ENCODE peak calls at places on chromosomes 11 and 22, in nine cellular contexts. One of them, this sample, is unnamed.
A peak's percentile ranks its signal among the peaks of the same experiment; 100 is the strongest.

GRCh38 chr22:35514366-35514765 is 26.3 kb upstream of the RASD2 start:
- DNase-seq in endothelial cell: no peak
- DNase-seq in upper lobe of right lung: no peak
- DNase-seq in GM13977: no peak
- DNase-seq in neural crest cell: no peak
- DNase-seq in CD8-positive, alpha-beta T cell: no peak
- DNase-seq in tibial nerve: no peak
- DNase-seq in H9: no peak
- DNase-seq in foreskin keratinocyte: peak; percentile 63
- DNase-seq in this sample: no peak

GRCh38 chr11:112023104-112023503 is 2.1 kb upstream of the DLAT start:
- DNase-seq in GM13977: no peak
- DNase-seq in neural crest cell: no peak
- DNase-seq in foreskin keratinocyte: no peak
- DNase-seq in upper lobe of right lung: no peak
- DNase-seq in CD8-positive, alpha-beta T cell: no peak
- DNase-seq in endothelial cell: no peak
- DNase-seq in H9: no peak
- DNase-seq in tibial nerve: no peak
- DNase-seq in this sample: no peak

GRCh38 chr11:13316528-13316961 is 39.0 kb downstream of the BMAL1 start:
- DNase-seq in upper lobe of right lung: peak; percentile 77
- DNase-seq in H9: no peak
- DNase-seq in GM13977: no peak
- DNase-seq in neural crest cell: no peak
- DNase-seq in endothelial cell: no peak
- DNase-seq in tibial nerve: no peak
- DNase-seq in foreskin keratinocyte: peak; percentile 59
- DNase-seq in CD8-positive, alpha-beta T cell: no peak
- DNase-seq in this sample: no peak

GRCh38 chr11:97079244-97079643 is 689.4 kb downstream of the JRKL start:
- DNase-seq in CD8-positive, alpha-beta T cell: no peak
- DNase-seq in GM13977: peak; percentile 34
- DNase-seq in neural crest cell: no peak
- DNase-seq in endothelial cell: no peak
- DNase-seq in H9: no peak
- DNase-seq in foreskin keratinocyte: no peak
- DNase-seq in tibial nerve: no peak
- DNase-seq in upper lobe of right lung: no peak
- DNase-seq in this sample: no peak

GRCh38 chr11:115316682-115317081 is 187.5 kb downstream of the CADM1 start:
- DNase-seq in GM13977: no peak
- DNase-seq in neural crest cell: no peak
- DNase-seq in H9: no peak
- DNase-seq in endothelial cell: no peak
- DNase-seq in tibial nerve: no peak
- DNase-seq in CD8-positive, alpha-beta T cell: no peak
- DNase-seq in upper lobe of right lung: no peak
- DNase-seq in foreskin keratinocyte: no peak
- DNase-seq in this sample: no peak

GRCh38 chr11:11389238-11389637 is 36.2 kb upstream of the CSNK2A3 start:
- DNase-seq in foreskin keratinocyte: no peak
- DNase-seq in upper lobe of right lung: no peak
- DNase-seq in tibial nerve: no peak
- DNase-seq in CD8-positive, alpha-beta T cell: no peak
- DNase-seq in H9: no peak
- DNase-seq in neural crest cell: no peak
- DNase-seq in endothelial cell: no peak
- DNase-seq in GM13977: no peak
- DNase-seq in this sample: no peak

GRCh38 chr22:21641417-21641794 is 696 bp upstream of the SDF2L1 start:
- DNase-seq in neural crest cell: peak; percentile 57
- DNase-seq in upper lobe of right lung: peak; percentile 79
- DNase-seq in H9: peak; percentile 60
- DNase-seq in tibial nerve: peak; percentile 43
- DNase-seq in CD8-positive, alpha-beta T cell: no peak
- DNase-seq in foreskin keratinocyte: no peak
- DNase-seq in GM13977: peak; percentile 56
- DNase-seq in endothelial cell: peak; percentile 59
- DNase-seq in this sample: no peak

GRCh38 chr11:13784441-13784840 is 116.0 kb downstream of the FAR1 start:
- DNase-seq in neural crest cell: no peak
- DNase-seq in endothelial cell: no peak
- DNase-seq in CD8-positive, alpha-beta T cell: no peak
- DNase-seq in upper lobe of right lung: no peak
- DNase-seq in GM13977: no peak
- DNase-seq in foreskin keratinocyte: no peak
- DNase-seq in H9: no peak
- DNase-seq in tibial nerve: no peak
- DNase-seq in this sample: no peak

GRCh38 chr11:22471405-22471804 is 133.2 kb downstream of the SLC17A6 start:
- DNase-seq in upper lobe of right lung: no peak
- DNase-seq in neural crest cell: no peak
- DNase-seq in foreskin keratinocyte: no peak
- DNase-seq in H9: no peak
- DNase-seq in endothelial cell: no peak
- DNase-seq in CD8-positive, alpha-beta T cell: no peak
- DNase-seq in tibial nerve: no peak
- DNase-seq in GM13977: no peak
- DNase-seq in this sample: no peak

GRCh38 chr11:22476589-22476988 is 138.4 kb downstream of the SLC17A6 start:
- DNase-seq in CD8-positive, alpha-beta T cell: no peak
- DNase-seq in endothelial cell: no peak
- DNase-seq in upper lobe of right lung: no peak
- DNase-seq in foreskin keratinocyte: no peak
- DNase-seq in H9: no peak
- DNase-seq in neural crest cell: no peak
- DNase-seq in GM13977: no peak
- DNase-seq in tibial nerve: no peak
- DNase-seq in this sample: no peak

GRCh38 chr11:22474621-22475020 is 136.4 kb downstream of the SLC17A6 start:
- DNase-seq in H9: no peak
- DNase-seq in neural crest cell: no peak
- DNase-seq in endothelial cell: no peak
- DNase-seq in CD8-positive, alpha-beta T cell: no peak
- DNase-seq in upper lobe of right lung: no peak
- DNase-seq in foreskin keratinocyte: no peak
- DNase-seq in tibial nerve: no peak
- DNase-seq in GM13977: no peak
- DNase-seq in this sample: no peak

GRCh38 chr11:22467741-22468140 is 129.6 kb downstream of the SLC17A6 start:
- DNase-seq in GM13977: no peak
- DNase-seq in tibial nerve: no peak
- DNase-seq in CD8-positive, alpha-beta T cell: no peak
- DNase-seq in upper lobe of right lung: no peak
- DNase-seq in endothelial cell: no peak
- DNase-seq in neural crest cell: no peak
- DNase-seq in H9: no peak
- DNase-seq in foreskin keratinocyte: no peak
- DNase-seq in this sample: no peak

DNA sequence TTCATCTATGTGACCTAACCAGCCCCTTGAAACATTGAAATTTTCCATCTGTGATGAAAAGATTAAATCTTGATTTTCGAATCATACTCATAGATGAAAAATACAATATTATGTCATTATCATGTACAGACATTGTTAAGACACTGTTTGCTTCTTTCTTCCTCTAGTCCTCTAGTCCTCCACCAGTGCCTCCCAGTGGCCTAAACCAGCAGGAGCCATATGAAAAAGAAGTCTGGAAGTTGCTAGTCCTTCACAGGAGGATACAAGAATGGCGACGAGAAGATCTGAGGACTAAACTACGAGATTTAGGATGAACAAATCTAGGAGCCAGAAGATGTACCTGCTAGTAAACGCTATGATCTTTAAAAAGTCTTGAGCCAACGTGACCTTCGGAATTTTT is 134.1 kb downstream of the SLC17A6 start:
- DNase-seq in tibial nerve: no peak
- DNase-seq in GM13977: no peak
- DNase-seq in H9: peak; percentile 32
- DNase-seq in upper lobe of right lung: no peak
- DNase-seq in endothelial cell: peak; percentile 8
- DNase-seq in neural crest cell: no peak
- DNase-seq in foreskin keratinocyte: no peak
- DNase-seq in CD8-positive, alpha-beta T cell: no peak
- DNase-seq in this sample: no peak
- TF ChIP-seq CTCF in tibial nerve: no peak
- TF ChIP-seq CTCF in GM13977: no peak
- TF ChIP-seq CTCF in H9: peak; percentile 53
- TF ChIP-seq CTCF in upper lobe of right lung: no peak
- TF ChIP-seq CTCF in endothelial cell: no peak
- TF ChIP-seq CTCF in neural crest cell: no peak
- TF ChIP-seq CTCF in foreskin keratinocyte: peak; percentile 54
- TF ChIP-seq CTCF in CD8-positive, alpha-beta T cell: no peak
- TF ChIP-seq CTCF in this sample: no peak

GRCh38 chr11:117989351-117990102 is 3.3 kb downstream of the IL10RA start:
- DNase-seq in neural crest cell: no peak
- DNase-seq in endothelial cell: no peak
- DNase-seq in GM13977: no peak
- DNase-seq in foreskin keratinocyte: no peak
- DNase-seq in upper lobe of right lung: no peak
- DNase-seq in CD8-positive, alpha-beta T cell: no peak
- DNase-seq in tibial nerve: peak; percentile 32
- DNase-seq in H9: no peak
- DNase-seq in this sample: no peak

GRCh38 chr11:117984471-117984870 is 1.7 kb upstream of the IL10RA start:
- DNase-seq in H9: no peak
- DNase-seq in endothelial cell: no peak
- DNase-seq in neural crest cell: no peak
- DNase-seq in GM13977: no peak
- DNase-seq in CD8-positive, alpha-beta T cell: no peak
- DNase-seq in tibial nerve: no peak
- DNase-seq in upper lobe of right lung: no peak
- DNase-seq in foreskin keratinocyte: no peak
- DNase-seq in this sample: no peak

GRCh38 chr11:117983163-117983475 is 3.1 kb upstream of the IL10RA start:
- DNase-seq in GM13977: no peak
- DNase-seq in endothelial cell: no peak
- DNase-seq in foreskin keratinocyte: no peak
- DNase-seq in H9: peak; percentile 18
- DNase-seq in neural crest cell: no peak
- DNase-seq in upper lobe of right lung: no peak
- DNase-seq in tibial nerve: no peak
- DNase-seq in CD8-positive, alpha-beta T cell: no peak
- DNase-seq in this sample: no peak

GRCh38 chr11:117986981-117987495 is 844 bp downstream of the IL10RA start:
- DNase-seq in GM13977: peak; percentile 88
- DNase-seq in endothelial cell: no peak
- DNase-seq in neural crest cell: no peak
- DNase-seq in CD8-positive, alpha-beta T cell: peak; percentile 63
- DNase-seq in upper lobe of right lung: no peak
- DNase-seq in tibial nerve: no peak
- DNase-seq in foreskin keratinocyte: no peak
- DNase-seq in H9: no peak
- DNase-seq in this sample: peak; percentile 39

DNA sequence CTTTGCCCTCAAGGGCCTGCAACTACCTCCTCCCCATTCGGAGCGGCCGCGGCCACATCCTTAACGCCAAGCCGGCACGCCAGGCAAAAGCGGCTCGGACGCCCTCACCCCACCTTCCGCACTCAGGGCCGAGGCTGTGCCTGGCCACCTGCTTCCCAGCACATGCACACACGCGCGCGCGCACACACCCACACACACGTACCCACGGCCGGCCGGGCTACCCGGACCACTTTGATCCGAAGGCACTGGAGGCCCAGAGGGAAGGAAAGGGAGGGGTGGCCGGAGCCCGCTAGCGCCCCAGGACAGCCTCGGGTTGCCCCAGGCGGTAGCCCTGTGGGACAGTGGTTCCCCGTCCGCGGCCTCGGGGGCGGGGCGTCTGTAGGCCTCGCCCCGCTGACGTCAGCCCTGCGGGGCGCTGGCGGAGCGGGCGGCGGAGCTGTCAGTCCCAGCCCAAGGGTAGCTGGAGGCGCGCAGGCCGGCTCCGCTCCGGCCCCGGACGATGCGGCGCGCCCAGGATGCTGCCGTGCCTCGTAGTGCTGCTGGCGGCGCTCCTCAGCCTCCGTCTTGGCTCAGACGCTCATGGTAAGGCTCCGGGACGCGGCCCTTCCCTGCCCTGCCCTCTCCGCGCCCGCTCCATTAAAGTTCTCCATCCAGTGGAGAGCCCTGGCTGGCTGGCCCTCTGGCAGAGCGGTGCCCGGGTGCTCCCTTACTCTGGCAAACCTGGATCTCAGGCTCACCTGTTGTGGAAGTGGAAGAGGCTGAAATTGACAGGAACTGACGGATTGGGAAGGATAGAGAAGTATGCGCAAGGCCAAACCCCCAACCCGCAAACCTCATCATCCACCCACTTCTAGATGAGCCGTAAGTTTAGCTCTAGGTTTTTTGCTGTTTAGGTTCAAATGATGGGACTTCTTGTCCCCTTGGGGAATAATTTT is at the start of gene IL10RA:
- DNase-seq in tibial nerve: peak; percentile 32
- DNase-seq in CD8-positive, alpha-beta T cell: peak; percentile 80
- DNase-seq in H9: peak; percentile 92
- DNase-seq in endothelial cell: peak; percentile 76
- DNase-seq in upper lobe of right lung: peak; percentile 94
- DNase-seq in neural crest cell: peak; percentile 70
- DNase-seq in GM13977: peak; percentile 96
- DNase-seq in foreskin keratinocyte: peak; percentile 48
- DNase-seq in this sample: peak; percentile 92
- TF ChIP-seq CTCF in tibial nerve: no peak
- TF ChIP-seq CTCF in CD8-positive, alpha-beta T cell: no peak
- TF ChIP-seq CTCF in H9: no peak
- TF ChIP-seq CTCF in endothelial cell: no peak
- TF ChIP-seq CTCF in upper lobe of right lung: no peak
- TF ChIP-seq CTCF in neural crest cell: no peak
- TF ChIP-seq CTCF in GM13977: no peak
- TF ChIP-seq CTCF in foreskin keratinocyte: no peak
- TF ChIP-seq CTCF in this sample: no peak

DNA sequence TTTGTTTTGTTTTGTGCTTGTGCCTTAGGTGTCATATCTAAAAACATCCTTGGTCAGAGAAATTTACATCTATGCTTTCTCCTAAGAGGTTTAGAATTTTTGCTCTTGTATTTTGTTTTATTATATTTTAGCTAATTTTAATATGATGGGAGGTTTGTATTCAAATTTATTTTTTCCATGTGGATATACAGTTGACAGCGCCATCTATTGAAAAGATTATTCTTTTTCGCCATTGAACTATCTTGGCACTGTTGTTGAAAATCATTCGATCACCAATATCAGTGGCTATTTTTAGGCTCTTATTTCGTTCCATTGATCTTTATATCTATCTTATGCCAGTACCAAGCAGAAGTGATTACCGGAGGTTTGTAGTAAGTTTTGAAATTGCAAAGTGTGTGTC is 510.3 kb downstream of the BRD1 start:
- DNase-seq in H9: no peak
- DNase-seq in endothelial cell: no peak
- DNase-seq in GM13977: no peak
- DNase-seq in tibial nerve: no peak
- DNase-seq in foreskin keratinocyte: no peak
- DNase-seq in neural crest cell: no peak
- DNase-seq in upper lobe of right lung: no peak
- DNase-seq in CD8-positive, alpha-beta T cell: no peak
- DNase-seq in this sample: no peak
- TF ChIP-seq CTCF in H9: peak; percentile 49
- TF ChIP-seq CTCF in endothelial cell: peak; percentile 39
- TF ChIP-seq CTCF in GM13977: no peak
- TF ChIP-seq CTCF in tibial nerve: no peak
- TF ChIP-seq CTCF in foreskin keratinocyte: no peak
- TF ChIP-seq CTCF in neural crest cell: peak; percentile 55
- TF ChIP-seq CTCF in upper lobe of right lung: no peak
- TF ChIP-seq CTCF in CD8-positive, alpha-beta T cell: no peak
- TF ChIP-seq CTCF in this sample: no peak

GRCh38 chr22:29607426-29607825 is 4.0 kb downstream of the NF2 start:
- DNase-seq in tibial nerve: no peak
- DNase-seq in upper lobe of right lung: no peak
- DNase-seq in foreskin keratinocyte: no peak
- DNase-seq in neural crest cell: no peak
- DNase-seq in CD8-positive, alpha-beta T cell: no peak
- DNase-seq in endothelial cell: no peak
- DNase-seq in GM13977: no peak
- DNase-seq in H9: no peak
- DNase-seq in this sample: no peak

GRCh38 chr22:29605236-29605850 is 1.9 kb downstream of the NF2 start:
- DNase-seq in tibial nerve: no peak
- DNase-seq in H9: no peak
- DNase-seq in upper lobe of right lung: no peak
- DNase-seq in neural crest cell: no peak
- DNase-seq in endothelial cell: no peak
- DNase-seq in GM13977: no peak
- DNase-seq in CD8-positive, alpha-beta T cell: no peak
- DNase-seq in foreskin keratinocyte: no peak
- DNase-seq in this sample: no peak

GRCh38 chr22:29606320-29606719 is 2.9 kb downstream of the NF2 start:
- DNase-seq in tibial nerve: no peak
- DNase-seq in neural crest cell: no peak
- DNase-seq in foreskin keratinocyte: no peak
- DNase-seq in GM13977: no peak
- DNase-seq in upper lobe of right lung: no peak
- DNase-seq in endothelial cell: no peak
- DNase-seq in CD8-positive, alpha-beta T cell: no peak
- DNase-seq in H9: peak; percentile 44
- DNase-seq in this sample: no peak

GRCh38 chr22:29610780-29611179 is 7.3 kb downstream of the NF2 start:
- DNase-seq in foreskin keratinocyte: no peak
- DNase-seq in tibial nerve: no peak
- DNase-seq in GM13977: no peak
- DNase-seq in upper lobe of right lung: no peak
- DNase-seq in H9: no peak
- DNase-seq in neural crest cell: no peak
- DNase-seq in CD8-positive, alpha-beta T cell: no peak
- DNase-seq in endothelial cell: no peak
- DNase-seq in this sample: no peak

DNA sequence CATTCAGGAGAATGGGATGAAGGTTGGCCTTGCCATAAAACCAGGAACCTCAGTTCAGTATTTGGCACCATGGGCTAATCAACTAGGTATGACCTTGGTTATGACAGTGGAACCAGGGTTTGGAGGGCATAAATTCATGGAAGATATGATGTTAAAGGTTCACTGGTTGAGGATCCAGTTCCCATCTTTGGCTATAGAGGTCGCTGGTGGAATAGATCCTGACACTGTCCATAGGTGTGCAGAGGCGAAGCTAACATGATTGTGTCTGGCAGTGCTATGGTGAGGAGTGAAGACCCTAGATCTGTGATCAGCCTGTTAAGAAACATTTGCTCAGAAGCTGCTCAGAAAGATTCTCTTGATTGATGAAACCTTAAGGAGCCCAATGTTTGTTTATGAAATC is 5.7 kb downstream of the NF2 start:
- DNase-seq in neural crest cell: no peak
- DNase-seq in tibial nerve: no peak
- DNase-seq in upper lobe of right lung: no peak
- DNase-seq in CD8-positive, alpha-beta T cell: no peak
- DNase-seq in H9: no peak
- DNase-seq in endothelial cell: peak; percentile 41
- DNase-seq in GM13977: no peak
- DNase-seq in foreskin keratinocyte: no peak
- DNase-seq in this sample: no peak
- TF ChIP-seq CTCF in neural crest cell: peak; percentile 36
- TF ChIP-seq CTCF in tibial nerve: no peak
- TF ChIP-seq CTCF in upper lobe of right lung: peak; percentile 12
- TF ChIP-seq CTCF in CD8-positive, alpha-beta T cell: no peak
- TF ChIP-seq CTCF in H9: peak; percentile 68
- TF ChIP-seq CTCF in endothelial cell: peak; percentile 18
- TF ChIP-seq CTCF in GM13977: peak; percentile 2
- TF ChIP-seq CTCF in foreskin keratinocyte: peak; percentile 58
- TF ChIP-seq CTCF in this sample: no peak